ENCODE peak calls at places on chromosomes 4 and X, in seven cellular contexts. V is HepG2, A is H1, G is brain microvascular endothelial cell, K is esophagus squamous epithelium, I is cardiac muscle cell, D is sigmoid colon. F is an unnamed sample.

GRCh38 chr4:123621072-123621705 is 224.6 kb downstream of the SPRY1 start:
- DNase-seq in V (no peak), A (no peak), G (no peak), K (no peak), I (no peak), D (no peak), F (no peak)

GRCh38 chr4:54189140-54189539 is 40.0 kb upstream of the PDGFRA start:
- DNase-seq in V (no peak), A (no peak), G (no peak), K (no peak), I (no peak), D (no peak), F (peak)

GRCh38 chr4:16608123-16608522 is 290.3 kb downstream of the LDB2 start:
- DNase-seq in V (no peak), A (no peak), G (no peak), K (no peak), I (no peak), D (no peak), F (no peak)

GRCh38 chrX:48468247-48468671 is 1.8 kb downstream of the SLC38A5 start:
- DNase-seq in V (no peak), A (no peak), G (no peak), K (no peak), I (no peak), D (peak), F (peak)

GRCh38 chr4:52299120-52299519 is 248.0 kb downstream of the SPATA18 start:
- DNase-seq in V (no peak), A (no peak), G (no peak), K (no peak), I (no peak), D (no peak), F (no peak)

GRCh38 chrX:78375894-78376293 is 48.5 kb upstream of the CYSLTR1 start:
- DNase-seq in V (no peak), A (no peak), G (no peak), K (no peak), I (no peak), D (no peak), F (peak)

GRCh38 chr4:11424000-11424399 is 4.7 kb downstream of the HS3ST1 start:
- DNase-seq in V (peak), A (no peak), G (peak), K (no peak), I (peak), D (no peak), F (peak)

GRCh38 chr4:186621959-186622553 is 66.7 kb upstream of the MTNR1A start:
- DNase-seq in V (no peak), A (no peak), G (peak), K (no peak), I (no peak), D (no peak), F (peak)

DNA sequence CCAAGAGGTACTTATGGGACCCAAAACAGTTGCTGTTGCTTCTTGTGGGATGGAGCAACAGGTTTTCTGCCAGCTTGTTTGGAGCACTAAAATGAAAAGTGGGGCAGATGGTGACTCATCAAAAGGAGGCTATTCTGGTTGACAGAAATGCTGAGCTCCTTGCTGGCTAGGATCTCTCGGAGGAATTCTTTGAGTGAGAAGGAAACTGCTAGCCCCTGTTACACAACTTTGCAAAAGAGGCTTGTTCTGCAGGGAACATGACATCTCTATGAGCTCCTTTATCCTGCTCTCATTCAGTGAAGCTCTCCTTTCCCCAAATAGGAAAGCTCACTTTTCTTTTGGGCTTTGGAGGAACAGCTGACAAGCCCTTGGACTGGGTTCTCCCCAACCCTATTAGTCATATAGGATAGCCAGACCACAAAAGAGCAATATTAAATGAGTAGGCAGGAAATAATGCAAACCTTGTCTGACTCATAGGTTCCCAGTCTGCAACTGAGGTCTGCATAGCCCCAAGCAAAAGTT is 108.3 kb downstream of the CDS1 start:
- DNase-seq in V (no peak), A (no peak), G (peak), K (no peak), I (no peak), D (no peak), F (peak)
- H3K4me3 ChIP-seq in V (no peak), A (no peak), G (peak), K (no peak), I (no peak), D (no peak), F (no peak)

GRCh38 chr4:34323549-34324325 is 1920.6 kb downstream of the ARAP2 start:
- DNase-seq in V (no peak), A (no peak), G (no peak), K (no peak), I (no peak), D (no peak), F (peak)
- TF ChIP-seq CTCF in V (no peak), A (no peak), G (peak), K (no peak), I (peak), D (no peak), F (peak)

DNA sequence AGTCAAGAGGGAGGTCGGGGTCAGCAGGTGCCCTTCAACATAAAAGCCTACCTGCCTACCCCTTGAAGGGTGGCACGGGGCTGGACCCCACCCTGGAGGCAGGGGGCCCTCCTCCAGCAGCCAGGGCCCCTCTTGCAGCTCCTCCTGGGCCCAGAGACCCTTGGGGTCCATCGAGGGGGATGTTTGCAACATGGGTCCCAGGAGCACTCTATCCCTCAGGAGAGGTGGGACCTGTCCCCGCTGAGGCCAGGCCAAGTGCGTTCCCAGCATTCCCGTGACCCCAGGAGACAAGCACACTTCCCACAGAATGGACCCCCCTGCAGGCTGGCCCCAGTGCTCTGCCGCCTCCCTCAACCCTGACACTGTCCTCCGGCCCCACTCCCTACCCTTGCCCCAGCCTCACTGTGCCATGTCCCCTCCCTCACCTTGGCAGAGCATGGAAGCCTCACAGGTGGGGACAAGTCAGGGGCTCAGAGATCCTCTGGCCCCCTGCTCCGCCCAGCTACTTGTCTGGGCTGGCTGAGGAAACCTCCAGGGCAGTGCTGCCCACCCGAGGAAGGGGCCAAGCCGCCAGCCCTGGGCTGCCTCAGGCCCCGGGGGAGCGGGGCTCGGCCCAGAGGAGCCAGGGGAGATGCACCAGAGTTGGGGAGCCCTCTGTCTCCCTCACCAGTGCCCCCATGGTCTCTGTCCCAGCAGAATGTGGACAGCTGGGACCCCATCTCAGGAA is 2.2 kb downstream of the MXD4 start:
- DNase-seq in V (no peak), A (no peak), G (no peak), K (no peak), I (no peak), D (peak), F (no peak)
- H3K4me3 ChIP-seq in V (peak), A (no peak), G (peak), K (peak), I (no peak), D (peak), F (peak)

GRCh38 chr4:153610623-153611376 is 73.3 kb upstream of the TLR2 start:
- DNase-seq in V (no peak), A (no peak), G (no peak), K (no peak), I (no peak), D (no peak), F (no peak)
- TF ChIP-seq CTCF in V (no peak), A (no peak), G (no peak), K (no peak), I (no peak), D (no peak), F (no peak)

GRCh38 chrX:38899650-38900049 is 98.4 kb downstream of the MID1IP1 start:
- DNase-seq in V (no peak), A (no peak), G (no peak), K (no peak), I (no peak), D (no peak), F (no peak)

GRCh38 chrX:38900719-38901118 is 99.5 kb downstream of the MID1IP1 start:
- DNase-seq in V (no peak), A (no peak), G (no peak), K (no peak), I (no peak), D (no peak), F (no peak)

GRCh38 chrX:38895775-38896174 is 94.5 kb downstream of the MID1IP1 start:
- DNase-seq in V (no peak), A (no peak), G (no peak), K (no peak), I (no peak), D (no peak), F (no peak)

GRCh38 chrX:38896724-38897298 is 95.6 kb downstream of the MID1IP1 start:
- DNase-seq in V (no peak), A (no peak), G (no peak), K (no peak), I (no peak), D (no peak), F (no peak)

GRCh38 chrX:38898261-38898660 is 97.0 kb downstream of the MID1IP1 start:
- DNase-seq in V (no peak), A (no peak), G (no peak), K (no peak), I (no peak), D (no peak), F (no peak)
- H3K4me3 ChIP-seq in V (no peak), A (no peak), G (no peak), K (no peak), I (no peak), D (no peak), F (no peak)

DNA sequence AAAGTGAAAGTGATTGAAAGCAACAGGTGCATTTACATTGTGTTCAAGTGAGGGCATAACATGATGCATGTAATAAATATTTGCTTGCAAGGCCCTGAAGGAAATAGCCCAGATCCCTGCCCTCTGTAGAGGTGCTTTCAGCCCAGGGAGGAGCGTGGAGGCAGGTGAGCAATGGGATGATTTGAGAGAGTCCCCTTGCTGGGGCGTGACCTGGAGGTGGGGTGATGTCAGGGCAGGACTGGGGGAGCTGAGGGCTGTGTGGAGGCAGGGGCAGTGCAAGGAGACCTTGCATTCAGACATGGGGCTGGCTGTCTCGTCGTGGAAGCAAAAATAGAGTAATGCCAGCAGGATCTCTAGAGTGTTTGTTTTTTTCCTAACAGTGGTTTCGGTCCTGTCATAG is 39.5 kb upstream of the CLDN34 start:
- DNase-seq in V (no peak), A (no peak), G (no peak), K (no peak), I (no peak), D (no peak), F (no peak)
- TF ChIP-seq CTCF in V (no peak), A (no peak), G (no peak), K (no peak), I (no peak), D (no peak), F (no peak)